ENCODE peak calls at places on chromosomes 1 and 21, in five cellular contexts. C is GM23248, E is neuronal stem cell, N is neural progenitor cell, M is left ventricle myocardium inferior. I is an unnamed sample. For H3K4me1, the result is how much of the 10 kb centered on the place peaks cover.

GRCh38 chr1:65412984-65413375 is 7.5 kb upstream of the LEPR start:
- DNase-seq in C (peak), E (no peak), N (no peak), M (no peak), I (no peak)

GRCh38 chr1:227884370-227885134 is 63.2 kb downstream of the WNT9A start:
- DNase-seq in C (no peak), E (no peak), N (no peak), M (no peak), I (no peak)

GRCh38 chr21:41827951-41828883 is 50.9 kb downstream of the PRDM15 start:
- DNase-seq in C (peak), E (no peak), N (no peak), M (no peak), I (no peak)

GRCh38 chr1:153578490-153578889 is 12.8 kb upstream of the S100A2 start:
- DNase-seq in C (peak), E (no peak), N (peak), M (no peak), I (no peak)

GRCh38 chr1:15260418-15261154 is 13.6 kb downstream of the FHAD1 start:
- DNase-seq in C (peak), E (no peak), N (no peak), M (no peak), I (peak)

GRCh38 chr1:164765557-164765956 is 206.6 kb downstream of the PBX1 start:
- DNase-seq in C (peak), E (no peak), N (no peak), M (no peak), I (no peak)

GRCh38 chr1:107870691-107871090 is 94.3 kb downstream of the VAV3 start:
- DNase-seq in C (peak), E (no peak), N (no peak), M (no peak), I (no peak)

GRCh38 chr1:15804060-15804459 is 3.4 kb downstream of the UQCRHL start:
- DNase-seq in C (no peak), E (no peak), N (no peak), M (no peak), I (no peak)

GRCh38 chr1:65458730-65459396 is 38.4 kb downstream of the LEPR start:
- DNase-seq in C (peak), E (no peak), N (no peak), M (no peak), I (no peak)

GRCh38 chr1:19734472-19734999 is 65.2 kb downstream of the TMCO4 start:
- DNase-seq in C (peak), E (no peak), N (no peak), M (peak), I (peak)

GRCh38 chr21:45304161-45304830 is 16.6 kb upstream of the POFUT2 start:
- DNase-seq in C (no peak), E (no peak), N (no peak), M (peak), I (peak)

GRCh38 chr21:26072891-26073615 is 97.5 kb downstream of the APP start:
- DNase-seq in C (peak), E (no peak), N (no peak), M (no peak), I (no peak)

GRCh38 chr1:18783705-18784522 is 75.5 kb downstream of the TAS1R2 start:
- DNase-seq in C (peak), E (no peak), N (peak), M (no peak), I (no peak)

GRCh38 chr21:45383615-45384201 is 21.3 kb upstream of the COL18A1 start:
- DNase-seq in C (no peak), E (no peak), N (no peak), M (peak), I (no peak)

GRCh38 chr21:45599146-45599581 is 44.4 kb upstream of the PCBP3 start:
- DNase-seq in C (no peak), E (no peak), N (no peak), M (no peak), I (no peak)

GRCh38 chr1:88188038-88188437 is 496.0 kb upstream of the PKN2 start:
- DNase-seq in C (no peak), E (no peak), N (no peak), M (no peak), I (no peak)
- H3K4me1 ChIP-seq in C (under half), E (under half), N (under half), M (under half), I (under half)

DNA sequence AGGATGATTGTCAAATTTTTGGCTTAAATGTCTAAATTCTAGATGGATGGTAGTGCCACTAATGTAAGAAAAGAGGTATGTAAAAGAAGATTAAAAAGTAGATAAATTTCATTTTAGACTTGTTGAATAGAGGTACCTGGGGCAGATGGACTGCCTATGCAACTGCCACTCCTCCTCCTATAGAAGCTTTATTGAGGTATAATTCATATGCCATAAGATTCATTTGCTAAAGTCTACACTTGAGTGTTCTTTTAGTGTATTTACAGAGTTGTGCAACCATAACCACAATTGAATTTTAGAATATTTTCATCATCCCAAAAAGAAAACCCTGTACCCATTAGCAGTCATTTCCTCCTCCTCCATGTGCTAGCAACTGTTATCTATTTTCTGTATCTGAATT is 70.6 kb downstream of the FNBP1L start:
- DNase-seq in C (no peak), E (no peak), N (no peak), M (no peak), I (no peak)
- H3K4me1 ChIP-seq in C (under half), E (under half), N (under half), M (under half), I (under half)

DNA sequence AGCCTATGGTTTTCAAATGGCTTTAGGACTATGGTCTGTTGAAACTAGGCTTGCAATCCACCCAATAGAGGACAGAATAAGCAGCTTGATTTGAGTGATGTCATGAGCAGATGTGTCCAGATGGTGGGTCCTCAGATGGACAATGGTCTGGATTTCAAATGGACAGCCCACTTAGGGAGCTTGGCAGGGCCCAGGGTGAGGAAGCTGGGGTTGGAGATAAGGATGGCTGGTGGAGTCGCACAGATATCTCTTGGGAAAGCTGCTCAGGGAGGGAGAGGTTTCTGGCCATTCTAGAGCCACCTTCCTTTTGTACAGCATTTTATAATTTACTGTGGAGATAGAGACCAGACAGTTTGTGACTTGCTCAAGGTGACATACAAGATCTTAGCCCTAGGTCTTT is 55.0 kb downstream of the NFASC start:
- DNase-seq in C (no peak), E (no peak), N (no peak), M (no peak), I (peak)
- H3K4me1 ChIP-seq in C (under half), E (under half), N (under half), M (under half), I (half or more)

DNA sequence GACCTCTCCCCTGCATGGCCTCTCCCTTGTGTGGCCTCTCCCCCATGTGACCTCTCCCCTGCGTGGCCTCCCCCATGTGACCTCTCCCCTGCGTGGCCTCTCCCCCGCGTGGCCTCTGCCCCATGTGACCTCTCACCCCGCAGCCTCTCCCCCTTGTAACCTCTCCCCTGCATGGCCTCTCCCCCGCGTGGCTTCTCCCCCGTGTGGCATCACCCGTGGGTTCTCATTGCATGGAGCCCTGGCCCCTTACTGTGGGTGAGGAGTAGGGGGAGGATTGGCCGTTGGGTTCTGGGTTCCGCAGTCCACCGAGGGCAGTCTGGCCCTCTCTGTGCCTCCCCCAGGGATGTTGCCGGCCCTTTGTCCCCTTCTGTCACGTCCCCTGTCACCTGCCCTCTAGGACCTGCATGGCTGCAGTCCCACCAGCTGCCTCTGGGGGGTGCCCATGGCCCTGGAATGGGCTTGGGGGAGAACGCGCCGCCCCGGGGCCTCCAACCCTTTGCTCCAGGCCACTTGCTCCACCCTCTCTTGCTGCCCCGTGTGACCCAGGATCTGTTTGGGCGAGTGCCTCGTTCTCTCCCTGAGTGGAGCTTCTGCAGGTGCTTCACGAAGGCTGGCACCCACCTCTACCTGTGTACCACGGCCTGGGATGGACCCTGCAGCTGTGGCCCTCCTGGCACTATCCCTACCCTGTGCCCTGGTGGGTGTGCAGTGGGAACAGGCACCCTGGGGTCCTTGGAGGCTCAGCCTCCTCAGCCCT is 21.3 kb downstream of the RRP1 start:
- DNase-seq in C (peak), E (peak), N (peak), M (peak), I (peak)
- H3K4me1 ChIP-seq in C (under half), E (under half), N (under half), M (under half), I (under half)

DNA sequence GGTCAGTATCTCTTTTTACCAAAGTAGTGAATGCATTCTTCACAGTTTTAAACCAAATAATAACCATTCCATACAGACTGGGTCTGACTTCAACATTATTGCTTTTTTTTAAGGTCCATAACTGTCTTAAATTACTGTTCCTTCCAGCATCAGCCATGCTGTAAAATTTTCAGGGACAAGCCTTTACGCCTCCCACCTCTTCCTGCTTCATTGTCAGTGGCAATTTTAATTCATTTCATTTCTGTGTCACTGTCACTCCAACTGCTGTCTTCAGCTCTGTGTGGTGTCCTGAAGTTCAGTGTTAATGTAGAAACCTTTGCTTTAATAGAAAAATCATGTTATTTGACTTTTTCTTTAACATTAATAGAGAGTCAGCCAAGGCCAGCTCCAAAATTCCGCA is 365.6 kb upstream of the PTBP2 start:
- DNase-seq in C (no peak), E (no peak), N (no peak), M (no peak), I (no peak)
- H3K4me1 ChIP-seq in C (under half), E (under half), N (under half), M (under half), I (under half)

DNA sequence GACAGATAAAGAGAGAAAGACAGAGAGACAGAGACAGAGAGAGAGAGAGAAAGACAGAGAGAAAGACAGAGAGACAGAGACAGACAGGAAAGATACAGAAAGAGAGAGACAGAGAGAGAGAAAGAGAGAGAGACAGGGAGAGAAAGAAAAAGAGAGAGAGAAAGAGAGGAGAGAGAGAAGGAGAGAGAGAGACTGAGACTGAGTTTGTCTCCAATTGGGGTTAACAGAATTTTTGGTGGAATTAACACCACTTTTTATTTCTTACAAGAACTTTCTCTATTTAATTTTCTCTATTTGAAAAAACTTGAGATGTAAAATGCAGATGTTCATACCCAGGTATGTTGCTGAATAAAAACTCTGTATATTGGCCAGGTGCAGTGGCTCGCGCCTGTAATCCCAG is 56.6 kb downstream of the FMN2 start:
- DNase-seq in C (no peak), E (no peak), N (no peak), M (no peak), I (no peak)
- H3K4me1 ChIP-seq in C (under half), E (under half), N (under half), M (under half), I (under half)

GRCh38 chr1:174194451-174194850 is 35.1 kb downstream of the RABGAP1L start:
- DNase-seq in C (no peak), E (no peak), N (no peak), M (no peak), I (no peak)
- H3K4me1 ChIP-seq in C (under half), E (under half), N (under half), M (half or more), I (under half)

DNA sequence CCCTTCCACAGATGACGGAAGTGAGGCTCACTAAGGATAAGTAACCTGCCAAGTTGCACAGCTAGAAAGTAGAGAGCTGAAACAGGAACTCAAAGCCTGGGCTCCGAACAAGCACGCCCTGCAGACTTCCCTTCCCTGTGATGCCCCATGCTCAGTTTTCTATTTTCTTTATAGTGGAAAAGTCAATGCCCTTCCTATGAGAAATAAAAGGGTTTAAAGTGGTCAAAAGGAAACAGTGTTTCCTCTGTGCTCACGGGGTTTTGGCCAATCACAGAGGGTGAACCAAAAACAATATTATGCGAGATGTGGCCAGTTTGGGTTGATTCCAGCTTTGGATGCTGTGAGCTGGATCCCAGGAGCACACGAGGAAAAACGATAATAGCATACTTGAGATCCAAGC is 44.5 kb downstream of the DDR2 start:
- DNase-seq in C (no peak), E (no peak), N (no peak), M (no peak), I (no peak)
- H3K4me1 ChIP-seq in C (half or more), E (under half), N (under half), M (half or more), I (under half)

GRCh38 chr1:21323091-21323490 is 32.8 kb upstream of the ECE1 start:
- DNase-seq in C (peak), E (no peak), N (no peak), M (no peak), I (peak)
- H3K4me1 ChIP-seq in C (half or more), E (half or more), N (half or more), M (half or more), I (half or more)

DNA sequence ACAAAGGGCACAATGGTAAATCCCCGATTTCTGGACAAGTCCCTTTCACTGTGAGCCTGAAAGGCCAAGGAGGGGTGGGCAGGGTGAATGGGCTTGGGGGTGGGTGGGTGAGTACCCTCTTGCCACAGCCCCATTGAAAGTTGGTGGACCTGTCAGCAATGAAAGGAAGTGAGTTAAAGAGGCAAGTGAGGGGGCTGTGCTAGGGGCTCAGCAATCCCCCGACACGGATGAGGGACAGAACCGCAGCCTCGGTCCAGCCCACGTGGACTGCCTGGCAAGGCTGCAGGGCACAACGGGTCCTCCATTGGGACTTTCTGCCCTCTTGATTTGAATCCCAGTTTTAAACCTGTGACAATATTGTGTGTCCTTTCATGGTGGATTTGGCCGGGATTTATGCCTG is 255.3 kb downstream of the FOXD2 start:
- DNase-seq in C (no peak), E (no peak), N (peak), M (no peak), I (no peak)
- H3K4me1 ChIP-seq in C (under half), E (under half), N (half or more), M (under half), I (under half)

I was measured in SJCRH30.